ENCODE peak calls at places on chromosome 19, in four cellular contexts. X is fibroblast of pulmonary artery, Y is GDM1, K is uterus. N is an unnamed sample.

GRCh38 chr19:8093740-8094139 is 41.2 kb downstream of the CCL25 start:
- DNase-seq in X (no peak), Y (no peak), K (no peak), N (no peak)

GRCh38 chr19:43610493-43610892 is 1.4 kb upstream of the SRRM5 start:
- DNase-seq in X (no peak), Y (no peak), K (no peak), N (no peak)

GRCh38 chr19:58261968-58262921 is 16.5 kb upstream of the ZNF8 start:
- DNase-seq in X (peak), Y (no peak), K (no peak), N (no peak)

GRCh38 chr19:39544201-39544903 is 4.4 kb upstream of the EID2 start:
- DNase-seq in X (peak), Y (no peak), K (no peak), N (no peak)

GRCh38 chr19:46159418-46159817 is 11.4 kb downstream of the IGFL2 start:
- DNase-seq in X (no peak), Y (no peak), K (no peak), N (no peak)

GRCh38 chr19:3679138-3679537 is 21.1 kb downstream of the PIP5K1C start:
- DNase-seq in X (no peak), Y (no peak), K (no peak), N (no peak)

GRCh38 chr19:35225951-35226350 is 2.6 kb downstream of the FAM187B start:
- DNase-seq in X (no peak), Y (no peak), K (no peak), N (peak)

GRCh38 chr19:14039181-14039580 is 7.6 kb downstream of the IL27RA start:
- DNase-seq in X (no peak), Y (no peak), K (no peak), N (no peak)

GRCh38 chr19:58563034-58563573 is 4.7 kb upstream of the UBE2M start:
- DNase-seq in X (peak), Y (no peak), K (no peak), N (no peak)